ENCODE peak calls at places on chromosomes 13 and 19, in seven cellular contexts. Z is left ventricle myocardium inferior, A is tibial nerve, V is upper lobe of right lung, Y is A673, G is GM12878, W is aorta. C is an unnamed sample. For H3K9me3, the result is how much of the 10 kb centered on the place peaks cover.

GRCh38 chr19:39237200-39238184 is 7.3 kb downstream of the IFNL3 start:
- DNase-seq in Z (no peak), A (no peak), V (peak), Y (no peak), G (peak), W (no peak), C (peak)

GRCh38 chr13:108895220-108895704 is 265.9 kb downstream of the MYO16 start:
- DNase-seq in Z (no peak), A (no peak), V (no peak), Y (peak), G (no peak), W (no peak), C (no peak)

GRCh38 chr13:45445053-45445452 is 19.7 kb upstream of the COG3 start:
- DNase-seq in Z (no peak), A (no peak), V (no peak), Y (no peak), G (no peak), W (no peak), C (no peak)

GRCh38 chr19:36115453-36116343 is at the start of gene TBCB:
- DNase-seq in Z (peak), A (peak), V (peak), Y (peak), G (no peak), W (peak), C (peak)

GRCh38 chr19:6100284-6100915 is 9.9 kb downstream of the RFX2 start:
- DNase-seq in Z (no peak), A (no peak), V (peak), Y (peak), G (no peak), W (no peak), C (no peak)

GRCh38 chr13:51923983-51924539 is 62.3 kb downstream of the CCDC70 start:
- DNase-seq in Z (no peak), A (no peak), V (no peak), Y (no peak), G (no peak), W (no peak), C (no peak)

GRCh38 chr13:107348931-107349330 is 781.0 kb upstream of the ARGLU1 start:
- DNase-seq in Z (no peak), A (no peak), V (no peak), Y (peak), G (no peak), W (no peak), C (no peak)

GRCh38 chr19:8150998-8151397 is 1.6 kb upstream of the FBN3 start:
- DNase-seq in Z (no peak), A (no peak), V (no peak), Y (no peak), G (no peak), W (no peak), C (no peak)

GRCh38 chr13:87893186-87893585 is 222.0 kb downstream of the SLITRK5 start:
- DNase-seq in Z (no peak), A (no peak), V (no peak), Y (no peak), G (no peak), W (no peak), C (no peak)

GRCh38 chr13:96011291-96011875 is 41.8 kb downstream of the UGGT2 start:
- DNase-seq in Z (no peak), A (no peak), V (no peak), Y (no peak), G (no peak), W (no peak), C (no peak)

GRCh38 chr19:18173054-18173571 is 500 bp upstream of the IFI30 start:
- DNase-seq in Z (peak), A (no peak), V (peak), Y (no peak), G (no peak), W (peak), C (no peak)

DNA sequence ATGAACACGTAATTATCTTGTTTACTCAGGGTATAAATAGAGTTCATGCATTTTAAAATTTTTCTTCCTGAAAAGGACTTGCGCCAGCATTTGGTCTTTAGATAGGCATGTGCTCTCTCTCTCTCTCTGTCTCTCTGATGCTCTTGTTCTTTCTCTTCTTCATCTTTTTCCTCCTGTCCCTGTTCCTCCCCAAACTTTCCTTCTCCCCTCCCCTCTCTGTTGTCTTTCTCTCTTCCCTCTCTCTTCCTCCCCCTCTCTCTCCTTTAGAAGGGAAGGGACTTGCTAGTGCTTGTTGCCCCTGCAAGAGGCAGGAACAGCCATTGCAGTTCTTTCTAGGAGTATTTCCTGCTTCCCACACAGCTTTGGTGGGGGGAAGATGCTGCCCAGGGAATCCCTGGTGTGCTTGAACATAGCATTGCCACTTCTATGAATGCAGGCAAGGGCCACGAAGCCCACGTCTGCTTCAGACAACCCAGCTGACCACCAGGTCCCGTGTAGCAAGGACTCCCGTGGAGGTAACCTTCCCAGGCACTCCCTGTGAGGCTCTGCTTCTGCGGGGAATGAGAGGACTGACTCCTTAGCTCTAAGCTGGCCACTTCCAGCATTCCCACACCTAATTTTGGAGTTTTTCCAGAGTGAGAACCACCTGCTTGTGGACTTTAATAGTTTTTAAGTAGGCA is 6.9 kb upstream of the ZNF536 start:
- DNase-seq in Z (no peak), A (no peak), V (no peak), Y (no peak), G (no peak), W (no peak), C (no peak)
- H3K9me3 ChIP-seq in Z (under half), A (under half), V (under half), Y (under half), G (under half), W (under half), C (under half)

GRCh38 chr13:29832899-29833298 is 17.5 kb downstream of the UBL3 start:
- DNase-seq in Z (no peak), A (no peak), V (no peak), Y (no peak), G (no peak), W (no peak), C (no peak)

GRCh38 chr13:29835280-29836061 is 14.9 kb downstream of the UBL3 start:
- DNase-seq in Z (no peak), A (no peak), V (no peak), Y (no peak), G (no peak), W (no peak), C (no peak)

DNA sequence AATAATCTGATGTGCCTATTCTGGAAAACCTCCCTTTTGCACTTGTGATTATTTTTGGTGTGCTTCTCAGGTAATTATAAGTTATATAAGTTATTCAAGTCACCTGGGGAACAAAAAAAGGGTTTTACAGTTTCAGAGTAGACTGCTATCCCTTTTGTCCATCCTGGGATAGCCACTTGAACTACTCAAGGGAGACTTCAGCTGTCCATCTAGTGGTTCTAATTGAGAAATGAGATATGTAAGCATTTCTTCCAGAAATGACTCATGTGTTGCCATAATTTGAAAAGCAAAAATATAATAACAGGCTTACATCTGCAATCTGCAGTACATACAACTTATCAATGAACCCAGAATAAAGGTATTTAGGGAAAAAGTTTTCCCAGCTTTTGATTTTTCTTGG is 20.4 kb downstream of the UBL3 start:
- DNase-seq in Z (no peak), A (no peak), V (no peak), Y (no peak), G (no peak), W (no peak), C (no peak)
- H3K9me3 ChIP-seq in Z (under half), A (under half), V (under half), Y (under half), G (under half), W (under half), C (under half)

DNA sequence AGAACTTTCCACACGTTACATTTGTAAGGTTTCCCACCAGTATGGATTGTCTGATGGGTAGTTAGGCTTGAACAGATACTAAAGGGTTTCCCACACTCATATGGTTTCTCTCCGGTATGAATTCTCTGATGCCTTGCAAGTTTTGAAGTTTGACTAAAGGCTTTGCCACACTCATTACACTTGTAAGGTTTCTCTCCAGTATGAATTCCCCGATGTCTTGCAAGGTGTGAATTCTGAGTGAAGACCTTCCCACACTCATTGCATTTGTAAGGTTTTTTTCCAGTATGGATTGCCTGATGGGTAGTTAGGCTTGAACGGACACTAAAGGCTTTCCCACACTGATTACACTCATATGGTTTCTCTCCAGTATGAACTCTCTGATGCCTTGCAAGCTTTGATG is 7.6 kb upstream of the ZNF415 start:
- DNase-seq in Z (no peak), A (no peak), V (no peak), Y (no peak), G (no peak), W (no peak), C (no peak)
- H3K9me3 ChIP-seq in Z (half or more), A (half or more), V (half or more), Y (half or more), G (under half), W (under half), C (under half)

GRCh38 chr19:56832352-56832928 is 8.1 kb downstream of the PEG3 start:
- DNase-seq in Z (no peak), A (no peak), V (no peak), Y (no peak), G (no peak), W (no peak), C (no peak)
- H3K9me3 ChIP-seq in Z (under half), A (under half), V (under half), Y (under half), G (under half), W (under half), C (under half)

DNA sequence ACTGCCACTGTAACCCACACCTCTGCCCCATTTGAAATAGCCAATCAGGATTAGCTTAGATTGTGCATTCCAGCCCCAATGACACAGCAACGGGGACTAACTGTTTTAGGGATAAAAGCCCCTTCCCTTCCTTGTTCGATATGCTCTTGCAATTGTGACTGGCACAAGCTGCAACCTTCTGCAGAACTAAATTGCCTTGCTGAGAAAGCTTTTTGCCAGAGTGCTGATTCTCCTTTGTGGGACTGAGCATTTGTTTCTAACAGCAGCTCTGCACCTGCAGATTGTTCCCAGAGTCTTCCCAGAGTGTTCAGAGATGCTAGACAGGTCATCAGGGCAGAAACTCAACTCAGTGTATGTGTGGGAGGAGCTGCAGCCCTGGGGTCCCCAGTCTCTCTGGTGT is 115.8 kb downstream of the ZNF675 start:
- DNase-seq in Z (no peak), A (no peak), V (no peak), Y (no peak), G (no peak), W (no peak), C (no peak)
- H3K9me3 ChIP-seq in Z (half or more), A (under half), V (under half), Y (under half), G (under half), W (under half), C (under half)

GRCh38 chr19:33385956-33386355 is 12.4 kb downstream of the CEBPG start:
- DNase-seq in Z (peak), A (no peak), V (no peak), Y (no peak), G (no peak), W (no peak), C (no peak)
- H3K9me3 ChIP-seq in Z (under half), A (under half), V (under half), Y (under half), G (under half), W (under half), C (under half)

DNA sequence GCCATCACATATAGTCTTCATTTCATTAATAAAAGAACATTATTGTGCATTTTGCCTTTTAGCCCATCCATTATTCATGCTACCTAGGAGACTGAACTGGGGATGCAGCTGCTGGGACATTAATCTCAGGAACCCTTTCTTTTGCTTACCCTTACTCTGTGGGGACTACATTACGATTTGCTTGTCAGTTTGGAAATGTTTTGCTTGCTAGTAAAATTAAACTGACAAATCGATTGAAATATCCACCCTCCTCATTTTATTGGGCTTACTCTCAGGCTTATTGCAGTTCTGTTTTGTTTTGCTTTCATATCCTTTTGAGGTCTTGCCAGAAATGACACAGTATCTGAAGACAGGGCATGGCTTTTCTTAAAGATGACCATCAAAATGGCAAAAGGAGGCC is 305.2 kb upstream of the MAB21L1 start:
- DNase-seq in Z (no peak), A (no peak), V (no peak), Y (no peak), G (no peak), W (no peak), C (no peak)
- H3K9me3 ChIP-seq in Z (under half), A (under half), V (under half), Y (under half), G (under half), W (under half), C (under half)

DNA sequence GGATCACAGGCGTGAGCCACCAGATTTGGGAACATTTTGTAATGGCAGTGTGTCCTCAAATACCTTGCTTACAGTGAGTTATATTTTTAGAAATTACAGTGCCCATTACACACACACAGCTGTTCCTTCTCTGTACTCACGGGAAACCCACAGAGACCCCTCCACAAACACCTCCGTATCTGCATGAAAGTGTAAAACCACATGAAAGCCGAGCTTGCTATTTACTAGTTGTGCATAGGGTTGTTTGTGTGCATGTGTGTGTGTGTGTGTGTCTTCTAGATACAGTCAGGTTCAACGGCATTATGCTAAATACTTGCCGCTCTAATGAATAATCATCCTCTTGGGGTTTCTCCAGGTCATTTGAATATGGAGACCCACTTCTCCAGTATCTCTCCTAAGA is 22.3 kb upstream of the LILRA2 start:
- DNase-seq in Z (no peak), A (no peak), V (no peak), Y (no peak), G (peak), W (no peak), C (no peak)
- H3K9me3 ChIP-seq in Z (under half), A (under half), V (under half), Y (under half), G (under half), W (under half), C (under half)